ENCODE peak calls at places on chromosome 13, in six cellular contexts. One of them, this sample, is unnamed.

GRCh38 chr13:28204690-28205443 is 66.5 kb downstream of the PAN3 start:
- DNase-seq in K562: no peak
- DNase-seq in SK-N-SH: no peak
- DNase-seq in GM12891: no peak
- DNase-seq in H1: no peak
- DNase-seq in GM12878: peak; percentile 13
- DNase-seq in this sample: no peak

GRCh38 chr13:43141685-43142084 is 118.3 kb downstream of the DNAJC15 start:
- DNase-seq in K562: no peak
- DNase-seq in SK-N-SH: no peak
- DNase-seq in GM12891: no peak
- DNase-seq in H1: no peak
- DNase-seq in GM12878: no peak
- DNase-seq in this sample: no peak

GRCh38 chr13:107170270-107170931 is 602.5 kb upstream of the ARGLU1 start:
- DNase-seq in K562: no peak
- DNase-seq in SK-N-SH: peak; percentile 57
- DNase-seq in GM12891: no peak
- DNase-seq in H1: no peak
- DNase-seq in GM12878: no peak
- DNase-seq in this sample: no peak

GRCh38 chr13:51292000-51292550 is 47.4 kb upstream of the SERPINE3 start:
- DNase-seq in K562: no peak
- DNase-seq in SK-N-SH: no peak
- DNase-seq in GM12891: no peak
- DNase-seq in H1: no peak
- DNase-seq in GM12878: no peak
- DNase-seq in this sample: no peak

GRCh38 chr13:51015973-51016372 is 95.1 kb downstream of the C13orf42 start:
- DNase-seq in K562: no peak
- DNase-seq in SK-N-SH: no peak
- DNase-seq in GM12891: no peak
- DNase-seq in H1: no peak
- DNase-seq in GM12878: no peak
- DNase-seq in this sample: no peak

GRCh38 chr13:25117312-25117711 is 21.4 kb downstream of the PABPC3 start:
- DNase-seq in K562: no peak
- DNase-seq in SK-N-SH: no peak
- DNase-seq in GM12891: no peak
- DNase-seq in H1: no peak
- DNase-seq in GM12878: no peak
- DNase-seq in this sample: no peak

GRCh38 chr13:114064516-114065140 is 67.8 kb downstream of the RASA3 start:
- DNase-seq in K562: peak; percentile 28
- DNase-seq in SK-N-SH: peak; percentile 83
- DNase-seq in GM12891: no peak
- DNase-seq in H1: no peak
- DNase-seq in GM12878: no peak
- DNase-seq in this sample: no peak

GRCh38 chr13:51469790-51470189 is 17.0 kb upstream of the INTS6 start:
- DNase-seq in K562: no peak
- DNase-seq in SK-N-SH: no peak
- DNase-seq in GM12891: no peak
- DNase-seq in H1: no peak
- DNase-seq in GM12878: no peak
- DNase-seq in this sample: no peak

GRCh38 chr13:83024226-83024625 is 858.0 kb downstream of the SLITRK1 start:
- DNase-seq in K562: no peak
- DNase-seq in SK-N-SH: no peak
- DNase-seq in GM12891: no peak
- DNase-seq in H1: no peak
- DNase-seq in GM12878: no peak
- DNase-seq in this sample: no peak

DNA sequence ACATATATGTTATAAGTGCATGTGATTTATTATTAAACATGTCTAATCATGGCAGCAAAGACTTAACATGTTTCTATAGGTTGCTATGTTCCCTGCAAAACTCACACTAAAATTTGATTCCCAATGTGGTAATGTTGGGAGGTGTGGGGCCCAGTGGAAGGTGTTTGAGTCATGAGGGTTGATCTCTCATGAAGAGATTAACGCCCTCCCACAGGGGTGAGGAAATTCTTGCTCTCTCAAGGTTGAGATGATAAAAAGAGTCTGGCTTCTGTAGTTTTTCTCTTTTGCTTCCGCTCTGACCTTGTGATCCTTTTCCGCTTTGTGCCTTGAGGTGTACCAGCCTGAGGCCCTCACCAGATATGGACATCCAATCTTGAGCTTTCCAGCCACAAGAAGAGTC is 737.5 kb upstream of the SLITRK5 start:
- DNase-seq in K562: no peak
- DNase-seq in SK-N-SH: no peak
- DNase-seq in GM12891: no peak
- DNase-seq in H1: no peak
- DNase-seq in GM12878: no peak
- DNase-seq in this sample: no peak
- TF ChIP-seq TAF1 in K562: no peak
- TF ChIP-seq TAF1 in SK-N-SH: no peak
- TF ChIP-seq TAF1 in GM12891: no peak
- TF ChIP-seq TAF1 in H1: no peak
- TF ChIP-seq TAF1 in GM12878: no peak
- TF ChIP-seq TAF1 in this sample: no peak

DNA sequence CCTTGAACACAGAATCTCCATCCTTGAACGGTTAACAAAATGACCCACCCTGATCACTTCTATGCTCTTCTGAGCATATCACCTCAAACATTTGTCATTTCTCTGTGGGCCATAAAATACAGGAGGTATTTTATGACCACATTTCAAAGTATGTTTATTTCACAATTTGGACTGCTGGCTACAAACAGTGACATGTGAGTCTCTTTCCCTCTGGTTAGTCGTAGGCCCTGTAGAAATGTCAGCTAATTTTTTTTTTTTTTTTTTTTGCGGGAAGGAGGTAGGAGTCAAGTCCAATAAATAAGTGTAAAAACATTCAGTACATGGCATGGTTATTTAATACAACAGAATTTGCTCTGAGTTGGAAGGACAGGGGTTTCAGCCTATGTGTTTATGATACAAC is 70.7 kb downstream of the FOXO1 start:
- DNase-seq in K562: no peak
- DNase-seq in SK-N-SH: no peak
- DNase-seq in GM12891: no peak
- DNase-seq in H1: no peak
- DNase-seq in GM12878: no peak
- DNase-seq in this sample: no peak
- TF ChIP-seq POLR2AphosphoS5 in K562: no peak
- TF ChIP-seq POLR2AphosphoS5 in SK-N-SH: no peak
- TF ChIP-seq POLR2AphosphoS5 in GM12891: no peak
- TF ChIP-seq POLR2AphosphoS5 in H1: no peak
- TF ChIP-seq POLR2AphosphoS5 in GM12878: no peak
- TF ChIP-seq POLR2AphosphoS5 in this sample: no peak

GRCh38 chr13:101942038-101942437 is 459.8 kb downstream of the FGF14 start:
- DNase-seq in K562: no peak
- DNase-seq in SK-N-SH: peak; percentile 34
- DNase-seq in GM12891: no peak
- DNase-seq in H1: no peak
- DNase-seq in GM12878: no peak
- DNase-seq in this sample: no peak
- TF ChIP-seq TAF1 in K562: no peak
- TF ChIP-seq TAF1 in SK-N-SH: no peak
- TF ChIP-seq TAF1 in GM12891: no peak
- TF ChIP-seq TAF1 in H1: no peak
- TF ChIP-seq TAF1 in GM12878: no peak
- TF ChIP-seq TAF1 in this sample: no peak

DNA sequence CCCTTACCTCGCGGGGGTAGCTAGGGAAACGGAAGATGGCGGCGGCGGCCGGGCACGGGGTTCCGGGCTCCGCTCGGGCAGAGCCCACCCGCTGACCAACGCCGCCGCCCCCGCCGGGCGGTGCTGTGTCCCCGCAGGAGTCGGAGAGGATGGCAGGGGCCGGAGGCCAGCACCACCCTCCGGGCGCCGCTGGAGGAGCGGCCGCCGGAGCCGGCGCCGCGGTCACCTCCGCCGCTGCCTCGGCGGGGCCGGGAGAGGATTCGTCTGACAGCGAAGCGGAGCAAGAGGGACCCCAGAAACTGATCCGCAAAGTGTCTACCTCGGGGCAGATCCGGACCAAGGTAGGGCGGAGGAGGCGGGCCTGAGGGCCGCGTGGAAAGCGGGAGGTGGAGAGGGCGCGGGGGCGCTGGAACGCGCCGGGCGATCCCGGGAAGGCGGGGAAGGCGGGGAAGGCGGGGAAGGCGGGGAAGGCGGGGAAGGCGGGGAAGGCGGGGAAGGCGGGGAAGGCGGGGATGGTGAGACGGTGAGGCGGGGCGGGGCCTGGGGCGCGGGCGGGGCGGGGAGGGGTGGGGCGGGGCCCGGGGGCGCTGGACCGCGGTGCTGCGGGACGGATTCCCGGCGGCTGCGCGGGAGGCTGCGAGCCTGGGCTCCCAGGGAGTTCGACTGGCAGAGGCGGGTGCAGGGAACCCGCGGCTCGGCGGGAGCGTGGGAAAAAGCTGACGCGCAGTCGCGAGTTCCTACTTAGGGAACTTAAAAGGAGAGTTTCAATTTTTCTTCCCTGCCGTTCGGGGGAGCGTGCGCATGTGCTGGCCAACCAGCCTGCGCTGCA is at the start of gene DGKH:
- DNase-seq in K562: peak; percentile 73
- DNase-seq in SK-N-SH: peak; percentile 95
- DNase-seq in GM12891: peak; percentile 70
- DNase-seq in H1: peak; percentile 83
- DNase-seq in GM12878: no peak
- DNase-seq in this sample: peak; percentile 75
- TF ChIP-seq POLR2AphosphoS5 in K562: no peak
- TF ChIP-seq POLR2AphosphoS5 in SK-N-SH: peak; percentile 22
- TF ChIP-seq POLR2AphosphoS5 in GM12891: no peak
- TF ChIP-seq POLR2AphosphoS5 in H1: no peak
- TF ChIP-seq POLR2AphosphoS5 in GM12878: peak; percentile 44
- TF ChIP-seq POLR2AphosphoS5 in this sample: no peak

GRCh38 chr13:40375522-40376171 is 290.8 kb downstream of the FOXO1 start:
- DNase-seq in K562: no peak
- DNase-seq in SK-N-SH: peak; percentile 67
- DNase-seq in GM12891: no peak
- DNase-seq in H1: peak; percentile 41
- DNase-seq in GM12878: no peak
- DNase-seq in this sample: no peak
- TF ChIP-seq TAF1 in K562: no peak
- TF ChIP-seq TAF1 in SK-N-SH: no peak
- TF ChIP-seq TAF1 in GM12891: no peak
- TF ChIP-seq TAF1 in H1: no peak
- TF ChIP-seq TAF1 in GM12878: no peak
- TF ChIP-seq TAF1 in this sample: no peak

This sample was measured in GM12892.